ENCODE peak calls at places on chromosomes 7 and 10, in four cellular contexts. O is left ventricle myocardium inferior, A is AG04450, P is breast epithelium. F is an unnamed sample.
A peak's percentile ranks its signal among the peaks of the same experiment; 100 is the strongest.

GRCh38 chr7:84502222-84502621 is 307.6 kb upstream of the SEMA3A start:
- DNase-seq in O (no peak), A (no peak), P (no peak), F (no peak)

GRCh38 chr7:116211006-116211912 is 920 bp downstream of the TES start:
- DNase-seq in O (peak; percentile 67), A (no peak), P (peak; percentile 93), F (peak; percentile 71)

GRCh38 chr10:103055105-103055504 is 137.0 kb downstream of the CNNM2 start:
- DNase-seq in O (no peak), A (no peak), P (no peak), F (no peak)

GRCh38 chr7:96739609-96740008 is 30.0 kb upstream of the SEM1 start:
- DNase-seq in O (no peak), A (no peak), P (no peak), F (no peak)

GRCh38 chr10:111177379-111177778 is 100.5 kb downstream of the ADRA2A start:
- DNase-seq in O (no peak), A (no peak), P (no peak), F (no peak)

GRCh38 chr10:66414943-66415342 is 510.9 kb upstream of the LRRTM3 start:
- DNase-seq in O (no peak), A (no peak), P (no peak), F (no peak)

GRCh38 chr7:27188666-27189559 is 3.9 kb upstream of the HOXA11 start:
- DNase-seq in O (no peak), A (no peak), P (no peak), F (no peak)

GRCh38 chr10:89837173-89838001 is 136.0 kb downstream of the KIF20B start:
- DNase-seq in O (peak; percentile 26), A (no peak), P (peak; percentile 20), F (peak; percentile 61)

GRCh38 chr7:44291066-44291732 is 34.2 kb downstream of the CAMK2B start:
- DNase-seq in O (peak; percentile 85), A (peak; percentile 69), P (no peak), F (no peak)

GRCh38 chr7:117323585-117323876 is 673 bp upstream of the WNT2 start:
- DNase-seq in O (no peak), A (no peak), P (no peak), F (peak; percentile 15)

GRCh38 chr7:117322741-117323584 is at the start of gene WNT2:
- DNase-seq in O (no peak), A (no peak), P (no peak), F (peak; percentile 21)

GRCh38 chr7:117323877-117324699 is 1.2 kb upstream of the WNT2 start:
- DNase-seq in O (peak; percentile 41), A (peak; percentile 56), P (peak; percentile 24), F (peak; percentile 23)

GRCh38 chr7:117325836-117326235 is 3.0 kb upstream of the WNT2 start:
- DNase-seq in O (no peak), A (no peak), P (no peak), F (no peak)

GRCh38 chr7:117324940-117325339 is 2.1 kb upstream of the WNT2 start:
- DNase-seq in O (no peak), A (no peak), P (no peak), F (no peak)
- H3K4me3 ChIP-seq in O (peak overlapping the region; percentile 61), A (peak overlapping the region; percentile 62), P (peak overlapping the region; percentile 40), F (no peak overlapping the region)

GRCh38 chr7:2098056-2098455 is 134.7 kb downstream of the MAD1L1 start:
- DNase-seq in O (no peak), A (no peak), P (no peak), F (no peak)

GRCh38 chr7:2095533-2095932 is 137.2 kb downstream of the MAD1L1 start:
- DNase-seq in O (no peak), A (no peak), P (no peak), F (no peak)

GRCh38 chr7:2097492-2097891 is 135.3 kb downstream of the MAD1L1 start:
- DNase-seq in O (no peak), A (no peak), P (no peak), F (no peak)

GRCh38 chr7:2098496-2098895 is 134.2 kb downstream of the MAD1L1 start:
- DNase-seq in O (no peak), A (no peak), P (no peak), F (no peak)

DNA sequence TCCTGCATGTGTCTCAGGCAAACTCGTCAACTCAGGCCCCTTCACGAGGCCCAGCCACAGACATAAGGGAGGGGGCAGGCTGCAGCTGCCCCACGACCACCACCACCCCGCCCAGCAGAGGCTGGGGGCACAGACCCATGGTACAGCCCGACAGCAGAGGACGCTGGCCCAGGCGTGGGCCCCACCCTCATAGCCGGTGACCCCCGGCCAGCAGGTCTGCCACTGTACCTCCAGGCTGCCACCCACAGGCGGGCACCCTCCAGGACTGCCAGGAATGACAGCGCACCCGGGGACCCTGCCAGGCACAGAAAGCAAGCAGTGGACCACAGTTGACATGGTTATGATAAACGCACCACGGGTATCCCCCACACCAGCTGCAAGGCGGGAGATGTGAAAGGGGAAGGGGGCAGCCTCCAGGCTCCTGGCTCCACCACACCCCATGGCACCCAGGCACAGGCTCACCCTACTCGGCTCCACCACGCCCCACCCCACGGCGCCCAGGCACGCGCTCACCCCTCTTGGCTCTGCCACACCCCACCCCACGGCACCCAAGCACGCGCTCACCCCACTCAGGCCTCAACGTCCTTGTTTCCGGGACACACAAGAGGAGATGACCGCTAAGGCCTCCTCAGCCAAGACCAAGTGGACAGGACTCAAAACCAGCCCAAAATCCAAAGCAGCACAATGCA is 135.9 kb downstream of the MAD1L1 start:
- DNase-seq in O (no peak), A (no peak), P (no peak), F (no peak)
- TF ChIP-seq CTCF in O (no peak), A (no peak), P (no peak), F (no peak)

GRCh38 chr7:159096736-159097581 is 47.7 kb downstream of the VIPR2 start:
- DNase-seq in O (peak; percentile 62), A (no peak), P (no peak), F (no peak)
- H3K27me3 ChIP-seq in O (no peaks in the 10 kb centered on the region), A (no peaks in the 10 kb centered on the region), P (no peaks in the 10 kb centered on the region), F (no peaks in the 10 kb centered on the region)

DNA sequence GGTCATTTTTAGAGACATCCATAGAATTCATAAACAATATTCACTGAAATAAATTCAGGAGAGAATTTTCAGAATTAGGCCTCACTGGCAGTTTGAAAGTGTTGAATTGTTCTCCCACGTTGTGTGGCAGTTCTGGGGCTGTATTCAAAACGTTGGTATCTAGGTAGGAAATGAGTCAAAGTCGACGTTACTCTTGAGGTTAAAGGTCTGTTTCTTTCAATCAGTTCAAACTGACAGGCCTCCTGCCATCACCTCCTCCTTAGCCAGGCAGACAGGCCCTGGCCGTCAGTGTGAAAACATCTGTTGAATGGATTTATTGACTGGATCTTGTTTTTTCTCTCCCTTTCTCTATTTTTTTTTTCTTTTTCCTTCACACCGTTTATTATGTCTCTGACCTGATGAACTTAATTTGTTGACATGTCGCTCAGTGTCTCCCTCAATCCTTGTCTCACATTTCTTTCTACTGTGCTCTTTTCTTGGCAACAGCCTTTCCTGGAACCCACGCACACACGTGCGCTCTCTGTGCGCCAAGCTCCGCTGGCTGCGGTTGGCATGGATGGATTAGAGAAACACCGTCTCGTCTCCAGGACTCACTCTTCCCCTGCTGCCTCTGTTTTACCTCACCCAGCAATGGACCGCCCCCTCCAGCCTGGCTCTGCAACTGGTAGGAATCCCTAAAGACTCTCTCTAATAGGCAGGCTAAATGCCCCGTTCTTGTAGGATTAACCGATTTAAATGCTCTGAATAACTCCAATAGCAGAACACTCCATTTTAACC is 231.7 kb downstream of the HDAC9 start:
- DNase-seq in O (no peak), A (no peak), P (no peak), F (no peak)
- H3K4me3 ChIP-seq in O (no peak overlapping the region), A (no peak overlapping the region), P (no peak overlapping the region), F (no peak overlapping the region)